ENCODE peak calls at places on chromosomes 16 and 17, in five cellular contexts. L is H9, A is tibial artery, H is heart left ventricle, U is mesothelial cell of epicardium. K is an unnamed sample.

GRCh38 chr16:23907457-23907902 is 71.7 kb downstream of the PRKCB start:
- DNase-seq in L (no peak), A (no peak), H (no peak), U (no peak), K (no peak)

GRCh38 chr17:63772801-63773271 is 561 bp downstream of the CCDC47 start:
- DNase-seq in L (no peak), A (no peak), H (no peak), U (no peak), K (no peak)

GRCh38 chr16:72974142-72974769 is 73.7 kb downstream of the ZFHX3 start:
- DNase-seq in L (no peak), A (no peak), H (no peak), U (no peak), K (no peak)

GRCh38 chr17:81309859-81310839 is 15.0 kb upstream of the SLC38A10 start:
- DNase-seq in L (no peak), A (no peak), H (no peak), U (peak), K (peak)

GRCh38 chr16:1678500-1679098 is 520 bp downstream of the JPT2 start:
- DNase-seq in L (no peak), A (peak), H (peak), U (no peak), K (peak)

GRCh38 chr16:4648917-4649316 is 24.3 kb downstream of the MGRN1 start:
- DNase-seq in L (no peak), A (no peak), H (no peak), U (no peak), K (no peak)

GRCh38 chr17:17539591-17539990 is 43.4 kb upstream of the RASD1 start:
- DNase-seq in L (no peak), A (no peak), H (peak), U (no peak), K (no peak)

GRCh38 chr16:50201784-50202183 is 48.7 kb downstream of the TENT4B start:
- DNase-seq in L (no peak), A (no peak), H (no peak), U (no peak), K (no peak)

GRCh38 chr17:71337903-71338302 is 782.9 kb upstream of the SOX9 start:
- DNase-seq in L (no peak), A (no peak), H (no peak), U (no peak), K (no peak)

GRCh38 chr17:76845524-76845923 is 22.7 kb upstream of the MGAT5B start:
- DNase-seq in L (no peak), A (no peak), H (no peak), U (no peak), K (no peak)

DNA sequence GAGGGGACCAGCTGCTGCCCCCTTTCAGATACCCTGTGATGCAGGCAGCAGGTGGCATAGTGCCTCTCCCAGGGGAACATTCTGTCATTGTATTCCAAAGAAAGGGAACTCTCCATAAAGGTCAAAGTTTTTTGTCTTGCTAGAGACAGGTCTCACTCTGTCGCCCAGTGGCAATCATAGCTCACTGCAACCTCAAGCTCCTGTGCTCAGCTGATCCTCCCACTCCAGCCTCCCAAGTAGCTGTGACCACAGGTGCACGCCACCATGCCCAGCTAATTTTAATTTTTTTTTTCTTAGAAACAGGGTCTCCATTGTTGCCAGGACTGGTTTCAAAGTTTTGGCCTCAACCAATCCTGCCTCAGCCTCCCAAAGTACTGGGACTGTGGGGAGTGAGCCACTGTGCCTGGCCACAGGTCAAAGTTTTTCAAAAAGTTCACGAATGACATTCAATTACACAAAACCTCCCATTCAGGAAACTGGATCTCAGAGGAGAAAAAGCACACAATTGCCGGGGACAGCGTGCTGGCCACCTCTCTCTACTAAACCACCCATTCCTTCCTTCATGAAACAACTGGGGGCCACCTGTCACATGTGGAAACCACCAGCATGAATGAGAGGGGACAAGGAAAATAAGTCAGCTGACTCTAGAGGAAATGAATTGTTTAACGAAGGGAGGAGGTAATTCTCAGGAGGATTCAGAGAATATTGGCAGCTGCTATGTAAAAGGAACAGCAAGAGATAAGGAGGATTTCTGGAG is 80.0 kb downstream of the MARCHF10 start:
- DNase-seq in L (peak), A (no peak), H (no peak), U (no peak), K (no peak)
- TF ChIP-seq CTCF in L (peak), A (no peak), H (no peak), U (no peak), K (no peak)

GRCh38 chr17:32523827-32524552 is 37.2 kb downstream of the CDK5R1 start:
- DNase-seq in L (no peak), A (peak), H (no peak), U (no peak), K (no peak)
- TF ChIP-seq CTCF in L (no peak), A (no peak), H (no peak), U (no peak), K (no peak)

GRCh38 chr17:32486701-32487459 is at the start of gene CDK5R1:
- DNase-seq in L (peak), A (no peak), H (peak), U (peak), K (peak)

GRCh38 chr17:32489320-32490100 is 2.7 kb downstream of the CDK5R1 start:
- DNase-seq in L (no peak), A (no peak), H (no peak), U (no peak), K (no peak)

GRCh38 chr17:32488604-32489180 is 1.9 kb downstream of the CDK5R1 start:
- DNase-seq in L (no peak), A (no peak), H (no peak), U (no peak), K (no peak)

GRCh38 chr17:32487460-32488176 is 825 bp downstream of the CDK5R1 start:
- DNase-seq in L (no peak), A (no peak), H (peak), U (no peak), K (no peak)

DNA sequence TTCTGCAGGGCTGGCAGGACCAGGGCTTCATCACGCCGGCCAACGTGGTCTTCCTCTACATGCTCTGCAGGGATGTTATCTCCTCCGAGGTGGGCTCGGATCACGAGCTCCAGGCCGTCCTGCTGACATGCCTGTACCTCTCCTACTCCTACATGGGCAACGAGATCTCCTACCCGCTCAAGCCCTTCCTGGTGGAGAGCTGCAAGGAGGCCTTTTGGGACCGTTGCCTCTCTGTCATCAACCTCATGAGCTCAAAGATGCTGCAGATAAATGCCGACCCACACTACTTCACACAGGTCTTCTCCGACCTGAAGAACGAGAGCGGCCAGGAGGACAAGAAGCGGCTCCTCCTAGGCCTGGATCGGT is 1.4 kb downstream of the CDK5R1 start:
- DNase-seq in L (no peak), A (no peak), H (no peak), U (no peak), K (no peak)
- TF ChIP-seq CTCF in L (no peak), A (no peak), H (no peak), U (no peak), K (no peak)

DNA sequence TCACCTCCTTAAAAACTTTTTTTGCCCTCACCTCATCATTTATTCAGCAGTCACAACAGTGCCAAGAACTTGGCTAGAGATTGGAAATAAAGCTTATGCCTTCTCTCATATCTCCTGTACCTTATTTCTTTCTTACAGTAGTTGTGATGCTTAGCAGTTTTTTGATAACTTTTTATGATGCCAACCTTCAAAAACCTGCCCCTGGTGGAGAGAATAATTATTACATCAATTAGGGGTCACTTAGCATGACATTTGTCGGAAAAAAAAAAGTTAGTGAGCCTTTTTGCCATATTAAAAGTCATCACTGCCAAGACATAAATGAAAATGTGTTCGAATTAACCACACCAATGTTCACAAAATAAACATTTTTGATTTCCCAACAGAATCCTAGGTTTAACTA is 296.6 kb downstream of the WWOX start:
- DNase-seq in L (no peak), A (no peak), H (no peak), U (no peak), K (no peak)
- TF ChIP-seq CTCF in L (peak), A (no peak), H (peak), U (peak), K (no peak)

GRCh38 chr16:30870904-30871303 is 23.0 kb downstream of the BCL7C start:
- DNase-seq in L (no peak), A (no peak), H (no peak), U (no peak), K (no peak)

GRCh38 chr16:30866031-30866430 is 27.8 kb downstream of the BCL7C start:
- DNase-seq in L (no peak), A (no peak), H (no peak), U (no peak), K (no peak)

GRCh38 chr16:30867747-30868146 is 26.1 kb downstream of the BCL7C start:
- DNase-seq in L (no peak), A (no peak), H (no peak), U (no peak), K (no peak)
- TF ChIP-seq CTCF in L (peak), A (no peak), H (no peak), U (no peak), K (no peak)

GRCh38 chr16:75942351-75942750 is 216.1 kb upstream of the CPHXL start:
- DNase-seq in L (no peak), A (no peak), H (no peak), U (no peak), K (no peak)
- TF ChIP-seq CTCF in L (no peak), A (no peak), H (no peak), U (no peak), K (no peak)

DNA sequence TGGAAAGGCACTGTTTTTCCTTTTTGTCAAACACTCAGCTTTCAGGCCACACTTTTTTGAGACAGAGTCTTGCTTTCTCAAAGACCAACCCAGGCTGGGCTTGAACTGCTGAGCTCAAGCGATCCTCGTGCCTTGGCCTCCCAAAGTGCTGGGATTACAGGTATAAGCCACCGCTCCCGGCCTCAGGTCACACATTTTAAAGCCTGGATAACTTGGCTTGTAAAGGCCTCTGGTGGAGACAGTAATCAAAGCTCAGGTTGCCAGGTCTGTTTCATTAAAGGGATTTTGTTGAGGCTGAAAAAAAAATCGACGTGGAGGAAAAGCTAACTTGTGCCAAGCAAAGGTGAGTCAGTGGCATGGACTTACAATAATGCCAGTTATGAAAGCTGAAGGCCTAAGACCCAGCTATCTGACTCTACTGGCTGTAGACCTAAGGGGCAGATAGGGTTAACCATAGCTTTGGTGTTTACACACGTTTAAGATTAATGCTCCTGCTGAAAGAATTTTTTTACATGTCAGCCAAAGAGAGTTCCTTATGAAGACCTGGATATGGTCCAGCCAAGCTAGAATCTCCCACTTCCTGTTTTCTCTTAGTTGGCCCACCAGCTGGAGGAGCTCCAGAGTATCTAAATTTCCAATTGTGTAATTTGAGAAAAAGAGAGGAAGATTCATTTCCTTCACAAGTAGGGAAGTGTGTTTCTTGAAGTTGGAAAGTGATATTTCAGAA is 910 bp downstream of the NBR1 start:
- DNase-seq in L (no peak), A (no peak), H (peak), U (no peak), K (no peak)
- TF ChIP-seq CTCF in L (peak), A (peak), H (no peak), U (no peak), K (no peak)